ENCODE peak calls at places on chromosome 19, in ten cellular contexts. One of them, this sample, is unnamed.

GRCh38 chr19:48735031-48735615 is 5.3 kb downstream of the RASIP1 start:
- DNase-seq in T-helper 2 cell: no peak
- DNase-seq in iris pigment epithelial cell: peak
- DNase-seq in AG08396: peak
- DNase-seq in CD4-positive, CD25-positive, alpha-beta regulatory T cell: no peak
- DNase-seq in endodermal cell: peak
- DNase-seq in Peyer's patch: no peak
- DNase-seq in hippocampal formation: no peak
- DNase-seq in cardiac fibroblast: no peak
- DNase-seq in astrocyte of the cerebellum: no peak
- DNase-seq in this sample: no peak

GRCh38 chr19:16594681-16595091 is 22.5 kb upstream of the SLC35E1 start:
- DNase-seq in T-helper 2 cell: peak
- DNase-seq in iris pigment epithelial cell: no peak
- DNase-seq in AG08396: no peak
- DNase-seq in CD4-positive, CD25-positive, alpha-beta regulatory T cell: no peak
- DNase-seq in endodermal cell: no peak
- DNase-seq in Peyer's patch: no peak
- DNase-seq in hippocampal formation: no peak
- DNase-seq in cardiac fibroblast: no peak
- DNase-seq in astrocyte of the cerebellum: no peak
- DNase-seq in this sample: no peak

GRCh38 chr19:5321851-5322681 is 18.5 kb downstream of the PTPRS start:
- DNase-seq in T-helper 2 cell: no peak
- DNase-seq in iris pigment epithelial cell: no peak
- DNase-seq in AG08396: no peak
- DNase-seq in CD4-positive, CD25-positive, alpha-beta regulatory T cell: no peak
- DNase-seq in endodermal cell: peak
- DNase-seq in Peyer's patch: peak
- DNase-seq in hippocampal formation: no peak
- DNase-seq in cardiac fibroblast: no peak
- DNase-seq in astrocyte of the cerebellum: no peak
- DNase-seq in this sample: no peak

GRCh38 chr19:29966594-29967249 is 24.7 kb downstream of the URI1 start:
- DNase-seq in T-helper 2 cell: no peak
- DNase-seq in iris pigment epithelial cell: peak
- DNase-seq in AG08396: no peak
- DNase-seq in CD4-positive, CD25-positive, alpha-beta regulatory T cell: no peak
- DNase-seq in endodermal cell: no peak
- DNase-seq in Peyer's patch: no peak
- DNase-seq in hippocampal formation: peak
- DNase-seq in cardiac fibroblast: peak
- DNase-seq in astrocyte of the cerebellum: no peak
- DNase-seq in this sample: no peak

GRCh38 chr19:35596366-35596999 is 10.5 kb downstream of the PMIS2 start:
- DNase-seq in T-helper 2 cell: peak
- DNase-seq in iris pigment epithelial cell: peak
- DNase-seq in AG08396: peak
- DNase-seq in CD4-positive, CD25-positive, alpha-beta regulatory T cell: no peak
- DNase-seq in endodermal cell: peak
- DNase-seq in Peyer's patch: no peak
- DNase-seq in hippocampal formation: no peak
- DNase-seq in cardiac fibroblast: no peak
- DNase-seq in astrocyte of the cerebellum: no peak
- DNase-seq in this sample: no peak

GRCh38 chr19:14113762-14114414 is 3.7 kb downstream of the PRKACA start:
- DNase-seq in T-helper 2 cell: peak
- DNase-seq in iris pigment epithelial cell: no peak
- DNase-seq in AG08396: no peak
- DNase-seq in CD4-positive, CD25-positive, alpha-beta regulatory T cell: peak
- DNase-seq in endodermal cell: peak
- DNase-seq in Peyer's patch: no peak
- DNase-seq in hippocampal formation: no peak
- DNase-seq in cardiac fibroblast: no peak
- DNase-seq in astrocyte of the cerebellum: no peak
- DNase-seq in this sample: no peak

GRCh38 chr19:49939721-49940481 is 10.6 kb upstream of the NUP62 start:
- DNase-seq in T-helper 2 cell: no peak
- DNase-seq in iris pigment epithelial cell: no peak
- DNase-seq in AG08396: no peak
- DNase-seq in CD4-positive, CD25-positive, alpha-beta regulatory T cell: no peak
- DNase-seq in endodermal cell: peak
- DNase-seq in Peyer's patch: no peak
- DNase-seq in hippocampal formation: no peak
- DNase-seq in cardiac fibroblast: no peak
- DNase-seq in astrocyte of the cerebellum: no peak
- DNase-seq in this sample: no peak

GRCh38 chr19:41111296-41111695 is 2.9 kb upstream of the CYP2F1 start:
- DNase-seq in T-helper 2 cell: no peak
- DNase-seq in iris pigment epithelial cell: no peak
- DNase-seq in AG08396: no peak
- DNase-seq in CD4-positive, CD25-positive, alpha-beta regulatory T cell: no peak
- DNase-seq in endodermal cell: no peak
- DNase-seq in Peyer's patch: no peak
- DNase-seq in hippocampal formation: no peak
- DNase-seq in cardiac fibroblast: no peak
- DNase-seq in astrocyte of the cerebellum: no peak
- DNase-seq in this sample: no peak

GRCh38 chr19:52453324-52454094 is at the start of gene ZNF578:
- DNase-seq in T-helper 2 cell: peak
- DNase-seq in iris pigment epithelial cell: peak
- DNase-seq in AG08396: peak
- DNase-seq in CD4-positive, CD25-positive, alpha-beta regulatory T cell: peak
- DNase-seq in endodermal cell: no peak
- DNase-seq in Peyer's patch: peak
- DNase-seq in hippocampal formation: peak
- DNase-seq in cardiac fibroblast: peak
- DNase-seq in astrocyte of the cerebellum: peak
- DNase-seq in this sample: peak

This sample was measured in fibroblast of the conjunctiva.